ENCODE peak calls at places on chromosomes 2 and 18, in six cellular contexts. L is transverse colon, T is dorsolateral prefrontal cortex, S is NB4, V is suprapubic skin, K is breast epithelium. R is an unnamed sample.

GRCh38 chr2:113105047-113105446 is 22.4 kb upstream of the IL1RN start:
- DNase-seq in L (no peak), T (no peak), S (no peak), V (no peak), K (no peak), R (no peak)

GRCh38 chr2:219569041-219569440 is 2.3 kb downstream of the OBSL1 start:
- DNase-seq in L (no peak), T (no peak), S (no peak), V (no peak), K (no peak), R (no peak)

GRCh38 chr2:24471662-24472061 is 19.4 kb upstream of the NCOA1 start:
- DNase-seq in L (no peak), T (no peak), S (peak; percentile 31), V (no peak), K (no peak), R (no peak)

GRCh38 chr2:138565251-138565598 is 63.7 kb downstream of the SPOPL start:
- DNase-seq in L (no peak), T (no peak), S (no peak), V (no peak), K (no peak), R (no peak)

GRCh38 chr2:26245231-26245732 is 543 bp downstream of the HADHB start:
- DNase-seq in L (peak; percentile 66), T (peak; percentile 39), S (no peak), V (peak; percentile 79), K (peak; percentile 31), R (peak; percentile 34)

GRCh38 chr2:104043864-104044263 is 810.1 kb upstream of the POU3F3 start:
- DNase-seq in L (no peak), T (no peak), S (no peak), V (no peak), K (no peak), R (no peak)

GRCh38 chr2:105140237-105140568 is 101.3 kb upstream of the GPR45 start:
- DNase-seq in L (no peak), T (no peak), S (no peak), V (no peak), K (no peak), R (no peak)

GRCh38 chr18:23105581-23106219 is 29.6 kb upstream of the CABLES1 start:
- DNase-seq in L (peak; percentile 68), T (no peak), S (no peak), V (no peak), K (no peak), R (no peak)

GRCh38 chr2:156115338-156115737 is 217.2 kb downstream of the NR4A2 start:
- DNase-seq in L (no peak), T (no peak), S (no peak), V (no peak), K (no peak), R (no peak)

GRCh38 chr2:40384714-40385113 is 67.2 kb downstream of the SLC8A1 start:
- DNase-seq in L (no peak), T (no peak), S (peak; percentile 93), V (no peak), K (no peak), R (no peak)

GRCh38 chr2:46837112-46837454 is 78.5 kb downstream of the MCFD2 start:
- DNase-seq in L (no peak), T (no peak), S (no peak), V (peak; percentile 35), K (no peak), R (no peak)

DNA sequence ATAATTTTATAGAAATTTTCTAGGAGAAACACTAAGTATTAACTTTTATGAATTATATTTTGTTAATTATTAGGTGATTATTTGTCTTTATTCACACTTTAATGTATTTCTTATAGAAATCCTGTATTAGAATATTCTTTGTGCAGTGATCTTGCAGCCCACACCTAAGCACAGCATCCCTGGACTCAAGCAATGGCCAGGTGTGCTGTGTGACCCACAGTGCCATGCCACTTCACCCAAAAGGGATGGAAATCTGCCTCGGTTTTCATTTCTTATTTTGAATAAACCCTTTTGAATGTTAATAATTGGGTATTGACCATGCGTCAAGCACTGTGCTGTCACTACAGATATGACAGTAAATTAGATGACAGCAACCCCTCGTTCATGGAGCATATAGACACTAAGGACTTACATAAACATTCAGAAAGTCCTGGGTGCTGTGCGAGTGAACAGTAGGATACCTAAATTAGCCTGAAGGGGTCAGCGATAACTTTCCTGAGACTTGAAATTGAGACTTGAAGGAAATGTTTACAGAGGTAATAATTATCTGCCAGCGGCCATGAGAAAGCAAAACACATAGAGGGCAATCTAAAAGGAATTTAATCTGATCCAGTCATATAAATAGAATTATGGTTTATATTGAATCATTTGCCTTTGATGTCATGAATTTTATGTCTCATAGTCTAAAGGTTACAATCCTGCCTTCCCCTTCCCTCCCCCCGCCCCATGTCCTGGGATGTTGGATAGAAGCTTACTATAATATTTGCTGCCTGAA is 52.7 kb upstream of the CALCRL start:
- DNase-seq in L (no peak), T (no peak), S (peak; percentile 45), V (no peak), K (no peak), R (no peak)
- TF ChIP-seq CTCF in L (no peak), T (no peak), S (peak; percentile 13), V (no peak), K (no peak), R (no peak)

DNA sequence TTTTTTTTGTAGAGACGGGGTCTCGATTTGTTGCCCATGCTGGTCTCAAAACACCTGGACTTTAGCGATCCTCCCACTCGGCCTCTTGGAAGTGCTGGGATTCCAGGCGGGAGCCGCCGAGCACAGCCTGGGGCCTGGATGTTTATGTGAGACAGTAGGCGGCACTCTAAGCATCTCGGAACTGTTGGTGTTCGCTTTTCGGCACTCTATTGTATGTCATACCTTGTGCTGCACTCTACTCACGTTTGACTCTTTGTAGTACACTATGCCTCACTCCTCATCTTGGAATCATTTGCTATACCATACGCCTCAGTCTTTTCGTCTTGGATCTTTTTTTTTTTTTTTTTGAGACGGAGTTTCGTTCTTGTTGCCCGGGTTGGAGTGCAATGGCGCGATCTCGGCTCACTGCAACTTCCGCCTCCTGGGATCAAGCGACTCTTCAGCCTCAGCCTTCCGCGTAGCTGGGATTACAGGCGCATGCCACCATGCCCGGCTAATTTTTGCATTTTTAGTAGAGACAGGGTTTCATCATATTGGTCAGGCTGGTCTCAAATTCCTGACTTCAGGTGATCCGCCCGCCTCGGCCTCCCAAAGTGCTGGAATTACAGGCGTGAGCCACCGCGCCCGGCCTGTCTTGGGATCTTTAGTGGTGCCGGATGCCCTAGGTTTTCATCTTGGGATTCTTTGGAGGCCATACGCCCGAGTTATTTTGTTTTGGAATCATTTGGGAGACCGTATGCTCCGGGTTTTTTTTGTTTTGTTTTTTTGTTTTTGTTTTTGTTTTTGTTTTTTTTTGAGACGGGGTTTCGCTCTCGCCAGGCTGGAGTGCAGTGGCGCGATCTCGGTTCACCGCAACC is 24.2 kb upstream of the ZDBF2 start:
- DNase-seq in L (no peak), T (no peak), S (no peak), V (no peak), K (no peak), R (no peak)
- TF ChIP-seq CTCF in L (no peak), T (no peak), S (no peak), V (no peak), K (no peak), R (no peak)

DNA sequence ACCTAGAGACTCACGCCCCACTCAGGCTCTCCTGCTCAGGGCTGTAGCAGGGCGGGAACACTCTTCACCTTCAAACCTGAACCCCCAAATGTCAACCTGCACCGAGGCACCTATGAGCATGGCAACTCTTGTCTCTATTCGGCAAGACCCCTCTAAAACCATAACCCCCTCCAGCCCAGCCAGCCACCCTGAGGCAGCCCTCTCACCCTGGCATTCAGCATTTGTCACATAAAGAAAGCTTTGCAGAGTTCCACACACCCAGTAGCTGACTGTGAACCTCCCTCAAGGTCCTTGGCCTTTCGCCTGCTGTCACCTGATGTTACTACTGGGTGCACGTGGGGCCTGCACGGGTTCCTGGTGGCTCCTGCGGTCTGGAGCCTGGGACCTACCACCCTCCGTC is 97.2 kb upstream of the ALKAL2 start:
- DNase-seq in L (no peak), T (no peak), S (no peak), V (no peak), K (no peak), R (no peak)
- TF ChIP-seq CTCF in L (no peak), T (no peak), S (no peak), V (no peak), K (no peak), R (no peak)

GRCh38 chr2:1675633-1676032 is 68.7 kb downstream of the PXDN start:
- DNase-seq in L (peak; percentile 25), T (peak; percentile 41), S (no peak), V (no peak), K (no peak), R (no peak)
- TF ChIP-seq CTCF in L (peak; percentile 24), T (peak; percentile 15), S (no peak), V (no peak), K (no peak), R (no peak)

GRCh38 chr2:234193977-234194563 is 143.6 kb downstream of the SPP2 start:
- DNase-seq in L (no peak), T (no peak), S (no peak), V (no peak), K (no peak), R (no peak)

GRCh38 chr2:234187646-234188174 is 137.2 kb downstream of the SPP2 start:
- DNase-seq in L (no peak), T (no peak), S (no peak), V (no peak), K (no peak), R (no peak)

GRCh38 chr2:234189786-234190185 is 139.3 kb downstream of the SPP2 start:
- DNase-seq in L (no peak), T (no peak), S (no peak), V (no peak), K (no peak), R (no peak)

GRCh38 chr2:234191819-234192407 is 141.4 kb downstream of the SPP2 start:
- DNase-seq in L (no peak), T (no peak), S (no peak), V (no peak), K (no peak), R (no peak)

GRCh38 chr2:234189230-234189629 is 138.7 kb downstream of the SPP2 start:
- DNase-seq in L (no peak), T (no peak), S (no peak), V (no peak), K (no peak), R (no peak)
- TF ChIP-seq CTCF in L (no peak), T (no peak), S (no peak), V (no peak), K (no peak), R (no peak)

DNA sequence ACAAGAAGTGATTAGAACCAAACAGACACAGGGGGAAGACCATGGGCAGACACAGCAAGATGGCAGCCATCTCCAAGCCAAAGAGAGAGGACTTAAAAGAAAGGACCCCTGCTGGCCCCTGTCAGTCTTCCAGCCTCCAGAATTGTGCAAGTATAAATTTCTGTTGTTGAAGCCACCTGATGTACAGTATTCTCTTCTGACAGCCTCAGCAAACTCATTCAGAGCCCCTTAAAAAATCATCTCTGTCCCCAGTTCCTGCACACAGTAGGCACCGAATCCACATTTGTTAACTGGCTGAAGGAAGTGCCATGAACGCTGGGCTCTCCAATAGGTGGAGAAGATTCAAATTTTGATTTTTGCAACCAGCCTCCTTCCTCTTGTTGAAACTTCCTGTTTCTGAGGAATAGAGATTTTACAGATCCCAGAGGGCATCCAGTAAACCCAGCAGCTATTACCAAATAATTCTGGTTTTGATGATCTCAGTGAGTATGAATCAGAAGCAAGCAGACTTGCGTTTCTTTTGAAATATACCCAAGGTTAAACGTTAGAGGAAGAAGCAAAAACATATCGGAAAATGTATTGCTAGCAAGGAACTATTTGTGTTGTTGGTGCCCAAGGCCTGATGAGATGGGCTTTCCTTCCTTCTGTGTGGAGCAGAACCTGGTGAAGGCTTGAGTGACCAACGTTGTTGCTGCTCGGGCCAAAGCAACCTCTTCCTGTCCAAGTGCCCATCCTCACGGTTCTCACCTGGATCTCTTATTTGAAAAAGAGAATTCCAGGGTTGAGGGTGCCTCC is 47.7 kb upstream of the PLB1 start:
- DNase-seq in L (no peak), T (no peak), S (peak; percentile 96), V (peak; percentile 16), K (no peak), R (no peak)
- TF ChIP-seq CTCF in L (no peak), T (no peak), S (peak; percentile 23), V (no peak), K (no peak), R (no peak)